ENCODE peak calls at places on chromosome 3, in seven cellular contexts. M, Z, B, R, X, S and E are unnamed samples.
A peak's percentile ranks its signal among the peaks of the same experiment; 100 is the strongest.

GRCh38 chr3:29475854-29476253 is 195.0 kb downstream of the RBMS3 start:
- DNase-seq in S (no peak), Z (no peak), X (no peak), R (no peak), B (no peak), M (no peak), E (no peak)

GRCh38 chr3:52730681-52731080 is 24.8 kb downstream of the SPCS1 start:
- DNase-seq in M (no peak), X (no peak), Z (no peak), R (no peak), B (no peak), S (no peak), E (no peak)

GRCh38 chr3:50512131-50512530 is 8.7 kb upstream of the CACNA2D2 start:
- DNase-seq in R (no peak), M (no peak), X (no peak), B (no peak), S (no peak), Z (no peak), E (no peak)

GRCh38 chr3:197521277-197522182 is 34.2 kb downstream of the BDH1 start:
- DNase-seq in B (no peak), X (no peak), M (peak; percentile 23), Z (no peak), R (no peak), S (no peak), E (no peak)

GRCh38 chr3:12764171-12764776 is 5.2 kb upstream of the TMEM40 start:
- DNase-seq in X (no peak), Z (no peak), B (no peak), M (peak; percentile 2), S (no peak), R (no peak), E (no peak)

GRCh38 chr3:64063207-64063981 is 40.1 kb upstream of the PSMD6 start:
- DNase-seq in R (no peak), S (no peak), X (no peak), B (no peak), M (no peak), Z (no peak), E (no peak)

GRCh38 chr3:35665390-35666055 is 26.2 kb downstream of the ARPP21 start:
- DNase-seq in X (no peak), M (no peak), S (no peak), B (no peak), R (no peak), Z (no peak), E (no peak)

GRCh38 chr3:112411425-112411824 is 78.5 kb downstream of the CD200 start:
- DNase-seq in Z (no peak), M (no peak), R (no peak), B (no peak), S (no peak), X (no peak), E (no peak)

GRCh38 chr3:152719264-152719663 is 115.7 kb upstream of the P2RY1 start:
- DNase-seq in B (no peak), M (no peak), Z (no peak), S (no peak), X (peak; percentile 4), R (peak; percentile 13), E (no peak)

GRCh38 chr3:142888099-142888483 is 792 bp downstream of the PCOLCE2 start:
- DNase-seq in R (no peak), B (peak; percentile 31), S (peak; percentile 32), M (no peak), Z (peak; percentile 47), X (no peak), E (no peak)

GRCh38 chr3:45528429-45528828 is 66.1 kb upstream of the LIMD1 start:
- DNase-seq in Z (no peak), B (no peak), M (no peak), S (no peak), R (no peak), X (no peak), E (no peak)

GRCh38 chr3:130841357-130841756 is 52.5 kb upstream of the ATP2C1 start:
- DNase-seq in R (no peak), B (no peak), X (no peak), S (no peak), Z (no peak), M (no peak), E (no peak)

GRCh38 chr3:156176048-156176447 is 55.7 kb downstream of the KCNAB1 start:
- DNase-seq in R (no peak), B (no peak), S (no peak), Z (no peak), X (no peak), M (no peak), E (no peak)

GRCh38 chr3:194606941-194607340 is 26.3 kb downstream of the TMEM44 start:
- DNase-seq in X (no peak), B (no peak), R (no peak), S (no peak), Z (no peak), M (no peak), E (no peak)

GRCh38 chr3:194606163-194606562 is 27.1 kb downstream of the TMEM44 start:
- DNase-seq in Z (no peak), X (no peak), M (no peak), B (no peak), R (no peak), S (no peak), E (no peak)

GRCh38 chr3:194604126-194604525 is 29.1 kb downstream of the TMEM44 start:
- DNase-seq in S (no peak), M (no peak), B (no peak), Z (no peak), X (no peak), R (no peak), E (no peak)

GRCh38 chr3:194602580-194603300 is 30.5 kb downstream of the TMEM44 start:
- DNase-seq in R (no peak), Z (no peak), S (no peak), M (no peak), X (no peak), B (no peak), E (no peak)

GRCh38 chr3:194604837-194605236 is 28.4 kb downstream of the TMEM44 start:
- DNase-seq in S (no peak), X (no peak), M (no peak), B (no peak), Z (no peak), R (no peak), E (no peak)
- TF ChIP-seq CTCF in S (no peak), X (peak; percentile 43), M (peak; percentile 39), B (peak; percentile 20), Z (no peak), R (no peak), E (no peak)

DNA sequence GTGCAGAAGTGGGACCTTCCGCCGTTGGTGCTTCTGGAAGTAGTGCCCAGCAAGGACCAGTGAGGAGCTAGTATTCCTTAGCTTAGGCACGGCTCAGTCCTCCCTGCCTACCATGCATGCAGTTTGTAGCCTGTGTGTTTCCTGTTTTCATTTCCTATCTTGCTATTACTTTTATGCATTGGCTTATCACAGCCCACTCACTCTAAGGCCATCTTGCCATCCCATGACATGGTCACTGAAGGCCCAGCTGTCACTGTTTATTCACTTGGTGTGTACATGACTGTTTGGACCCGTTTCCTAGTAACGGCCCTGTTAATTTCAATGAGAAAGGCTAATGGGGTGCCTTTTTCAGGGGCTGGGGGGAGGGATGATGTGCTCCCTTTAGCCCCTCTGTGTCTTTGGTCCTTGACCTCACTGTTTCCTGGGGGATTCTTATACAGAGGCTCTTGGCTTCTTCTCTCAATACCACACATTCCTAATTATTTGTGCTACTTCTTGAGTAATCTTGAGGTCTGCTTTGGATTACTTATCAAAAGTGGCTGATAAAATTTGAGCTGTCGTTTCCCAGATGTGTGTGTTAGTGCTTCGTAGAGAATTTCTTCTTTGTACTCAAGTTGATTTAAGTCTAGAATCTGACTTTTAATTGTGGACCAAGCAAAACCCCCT is 24.5 kb upstream of the TRAK1 start:
- DNase-seq in S (no peak), R (no peak), M (no peak), X (no peak), B (no peak), Z (no peak), E (no peak)
- TF ChIP-seq CTCF in S (no peak), R (no peak), M (no peak), X (no peak), B (no peak), Z (no peak), E (no peak)

DNA sequence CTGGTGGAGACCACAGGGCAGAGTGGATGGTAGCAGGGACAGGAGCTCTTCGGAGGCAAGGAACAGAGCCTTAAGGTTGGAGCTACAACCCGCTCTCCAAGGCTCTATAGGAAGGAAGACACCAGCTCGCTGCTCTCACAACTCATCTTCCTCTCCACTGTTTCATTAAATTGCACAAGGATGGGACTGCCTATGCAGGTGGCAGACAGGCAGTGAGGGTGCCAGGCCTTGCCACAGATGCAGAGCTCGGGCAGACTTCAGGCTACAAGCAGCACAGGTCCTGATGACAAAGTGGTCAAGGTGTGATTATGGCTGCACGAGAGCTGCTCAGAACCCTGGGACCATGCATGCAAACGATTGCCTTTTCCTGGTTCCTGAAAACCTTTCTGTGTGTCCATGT is 144.6 kb downstream of the FOXP1 start:
- DNase-seq in B (no peak), X (no peak), S (no peak), M (no peak), R (no peak), Z (no peak), E (no peak)
- TF ChIP-seq CTCF in B (no peak), X (no peak), S (no peak), M (no peak), R (no peak), Z (no peak), E (no peak)

GRCh38 chr3:9826815-9827574 is 16.8 kb downstream of the RPUSD3 start:
- DNase-seq in Z (no peak), X (no peak), B (no peak), S (no peak), M (no peak), R (peak; percentile 33), E (no peak)
- TF ChIP-seq CTCF in Z (no peak), X (peak; percentile 26), B (no peak), S (no peak), M (peak; percentile 16), R (peak; percentile 63), E (no peak)

DNA sequence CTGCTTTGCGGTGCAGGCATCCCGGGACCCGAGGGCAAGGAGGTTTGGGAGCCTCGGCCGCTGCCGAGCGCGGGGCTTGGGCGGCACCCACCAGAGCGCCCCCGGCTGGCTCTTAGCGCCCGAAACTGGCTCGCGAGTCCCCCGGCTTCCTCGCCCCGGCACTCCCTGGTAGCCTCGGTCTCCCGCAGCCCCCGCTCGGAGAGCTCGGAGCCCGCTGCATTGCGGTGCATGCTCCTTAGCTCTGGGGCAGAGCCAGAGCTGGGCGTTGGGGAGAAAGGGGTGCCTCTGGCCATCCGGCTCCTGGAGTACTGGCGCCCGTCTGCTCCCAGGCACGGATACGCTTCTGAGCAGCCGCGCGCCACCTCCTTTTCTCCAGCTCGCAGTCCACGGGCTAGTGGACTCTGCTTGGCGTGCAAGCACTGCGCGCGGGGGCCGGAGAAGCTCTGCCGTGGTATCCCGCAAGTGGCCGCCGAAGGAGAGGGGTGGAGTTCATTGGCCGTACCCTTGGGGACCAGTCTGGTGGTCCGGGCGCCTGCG is 784 bp downstream of the EPHB1 start:
- DNase-seq in X (no peak), M (no peak), B (peak; percentile 27), S (no peak), Z (peak; percentile 53), R (no peak), E (no peak)
- TF ChIP-seq CTCF in X (peak; percentile 5), M (no peak), B (no peak), S (no peak), Z (no peak), R (no peak), E (no peak)

GRCh38 chr3:9782777-9783176 is 9.5 kb downstream of the TADA3 start:
- DNase-seq in X (no peak), Z (no peak), S (no peak), M (no peak), B (no peak), R (no peak), E (no peak)
- TF ChIP-seq CTCF in X (peak; percentile 2), Z (no peak), S (no peak), M (no peak), B (peak; percentile 20), R (peak; percentile 56), E (no peak)